ENCODE peak calls at places on chromosomes 5 and 9, in ten cellular contexts. N is mammary epithelial cell, R is PC-9, Q is testis, S is fibroblast of lung, F is OCI-LY7, I is tibial nerve, B is ovary, D is IMR-90, M is tibial artery. A is an unnamed sample. For H3K36me3, the result is how much of the 10 kb centered on the place peaks cover.

GRCh38 chr9:120310035-120310434 is 269.9 kb downstream of the CDK5RAP2 start:
- DNase-seq in N (no peak), Q (no peak), D (no peak), M (no peak), S (no peak), F (no peak), I (no peak), B (no peak), R (no peak), A (peak)

GRCh38 chr5:31036407-31036806 is 157.1 kb upstream of the CDH6 start:
- DNase-seq in D (peak), S (peak), Q (no peak), B (no peak), N (no peak), R (no peak), F (no peak), I (no peak), M (no peak), A (no peak)

GRCh38 chr5:68046445-68046844 is 169.1 kb upstream of the PIK3R1 start:
- DNase-seq in Q (no peak), N (peak), F (no peak), S (peak), B (no peak), R (peak), I (no peak), D (peak), M (peak), A (no peak)

GRCh38 chr5:122997294-122997693 is 39.2 kb downstream of the PPIC start:
- DNase-seq in S (no peak), N (no peak), B (no peak), R (no peak), I (no peak), M (no peak), D (no peak), Q (no peak), F (no peak), A (no peak)

GRCh38 chr9:98074119-98074990 is 17.8 kb downstream of the NANS start:
- DNase-seq in R (peak), B (peak), N (peak), F (peak), S (peak), Q (peak), D (peak), I (peak), M (peak), A (peak)

GRCh38 chr9:4762889-4763521 is 22.0 kb upstream of the AK3 start:
- DNase-seq in D (no peak), F (no peak), M (peak), R (no peak), I (no peak), S (peak), Q (peak), B (no peak), N (no peak), A (no peak)

GRCh38 chr5:98397081-98397480 is 376.4 kb upstream of the RGMB start:
- DNase-seq in Q (no peak), B (no peak), S (peak), M (no peak), I (no peak), D (peak), N (peak), F (no peak), R (no peak), A (no peak)

GRCh38 chr5:65774346-65774745 is 52.3 kb downstream of the NLN start:
- DNase-seq in R (peak), N (peak), M (no peak), S (peak), Q (no peak), B (no peak), D (peak), I (no peak), F (no peak), A (no peak)

GRCh38 chr5:177498013-177498847 is 826 bp upstream of the PDLIM7 start:
- DNase-seq in R (no peak), N (peak), M (no peak), I (no peak), F (no peak), Q (peak), S (no peak), D (no peak), B (peak), A (peak)

GRCh38 chr9:419571-420156 is 205.0 kb downstream of the DOCK8 start:
- DNase-seq in M (no peak), D (no peak), R (peak), I (no peak), B (no peak), F (no peak), S (peak), Q (peak), N (peak), A (no peak)

GRCh38 chr5:174720612-174721521 is 3.5 kb upstream of the MSX2 start:
- DNase-seq in N (no peak), F (no peak), R (no peak), S (peak), M (no peak), Q (no peak), I (no peak), B (no peak), D (no peak), A (peak)

GRCh38 chr5:173793677-173794570 is 94.2 kb upstream of the CPEB4 start:
- DNase-seq in M (peak), B (no peak), F (no peak), S (no peak), D (no peak), N (peak), R (peak), Q (no peak), I (no peak), A (no peak)

GRCh38 chr9:112348257-112348992 is 15.0 kb upstream of the PTBP3 start:
- DNase-seq in M (peak), S (peak), F (peak), I (peak), B (peak), Q (peak), N (peak), R (no peak), D (peak), A (peak)

GRCh38 chr5:72402959-72403628 is 82.9 kb downstream of the PTCD2 start:
- DNase-seq in R (no peak), B (peak), F (no peak), M (peak), D (no peak), N (no peak), S (no peak), Q (no peak), I (no peak), A (no peak)

GRCh38 chr5:74415695-74416102 is 224.8 kb downstream of the ENC1 start:
- DNase-seq in I (no peak), S (no peak), N (no peak), R (no peak), B (no peak), F (no peak), D (no peak), Q (no peak), M (no peak), A (peak)

GRCh38 chr9:69963728-69964127 is 79.9 kb upstream of the MAMDC2 start:
- DNase-seq in B (no peak), I (no peak), R (no peak), D (no peak), S (no peak), Q (no peak), M (no peak), N (no peak), F (no peak), A (no peak)

GRCh38 chr9:79023134-79023577 is 548.6 kb upstream of the TLE4 start:
- DNase-seq in Q (no peak), I (no peak), F (no peak), R (no peak), D (peak), N (peak), B (no peak), M (no peak), S (peak), A (no peak)
- TF ChIP-seq CTCF in Q (no peak), I (no peak), F (no peak), R (no peak), D (no peak), N (no peak), B (no peak), M (no peak), S (no peak), A (no peak)

GRCh38 chr5:168844566-168845296 is 265.6 kb upstream of the PANK3 start:
- DNase-seq in R (no peak), I (no peak), D (no peak), N (no peak), B (no peak), Q (no peak), F (no peak), S (no peak), M (no peak), A (peak)

GRCh38 chr5:168843277-168843997 is 264.3 kb upstream of the PANK3 start:
- DNase-seq in I (no peak), R (no peak), B (no peak), F (no peak), M (no peak), Q (no peak), S (no peak), N (no peak), D (no peak), A (no peak)

GRCh38 chr5:168842571-168843205 is 263.5 kb upstream of the PANK3 start:
- DNase-seq in I (no peak), B (no peak), S (no peak), N (no peak), R (no peak), M (no peak), D (no peak), Q (no peak), F (no peak), A (no peak)

GRCh38 chr5:168843998-168844374 is 264.8 kb upstream of the PANK3 start:
- DNase-seq in R (no peak), N (no peak), B (no peak), M (no peak), I (no peak), S (no peak), F (no peak), Q (no peak), D (no peak), A (no peak)
- H3K36me3 ChIP-seq in R (under half), N (under half), B (under half), M (under half), I (under half), S (under half), F (under half), Q (under half), D (under half), A (half or more)

DNA sequence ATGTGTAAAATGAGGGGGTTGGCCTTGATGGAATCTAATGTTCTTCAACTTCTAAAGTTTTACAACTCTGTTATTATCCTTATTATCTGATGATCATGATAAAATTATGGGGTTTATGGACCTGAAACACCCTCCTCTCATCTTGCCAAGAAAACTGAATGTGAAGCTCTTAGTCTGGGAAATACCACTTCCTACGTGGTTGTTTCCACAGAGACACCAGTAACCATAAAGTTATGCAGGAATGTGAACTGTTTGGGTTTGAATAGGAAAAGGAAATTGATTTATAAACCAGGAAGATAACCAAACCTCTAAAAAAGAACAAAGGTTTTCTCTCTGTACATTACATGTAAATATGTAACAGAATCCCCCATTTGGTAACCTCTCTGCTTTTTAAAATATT is 28.3 kb upstream of the RAI14 start:
- DNase-seq in R (peak), Q (no peak), D (peak), F (no peak), M (no peak), N (peak), B (no peak), I (no peak), S (peak), A (no peak)
- TF ChIP-seq CTCF in R (no peak), Q (no peak), D (no peak), F (no peak), M (no peak), N (no peak), B (no peak), I (no peak), S (no peak), A (no peak)

GRCh38 chr9:127790094-127790855 is 4.4 kb downstream of the CDK9 start:
- DNase-seq in F (no peak), B (no peak), Q (peak), M (no peak), D (no peak), R (no peak), N (no peak), I (no peak), S (no peak), A (no peak)
- H3K36me3 ChIP-seq in F (half or more), B (under half), Q (under half), M (half or more), D (half or more), R (under half), N (under half), I (half or more), S (under half), A (under half)

DNA sequence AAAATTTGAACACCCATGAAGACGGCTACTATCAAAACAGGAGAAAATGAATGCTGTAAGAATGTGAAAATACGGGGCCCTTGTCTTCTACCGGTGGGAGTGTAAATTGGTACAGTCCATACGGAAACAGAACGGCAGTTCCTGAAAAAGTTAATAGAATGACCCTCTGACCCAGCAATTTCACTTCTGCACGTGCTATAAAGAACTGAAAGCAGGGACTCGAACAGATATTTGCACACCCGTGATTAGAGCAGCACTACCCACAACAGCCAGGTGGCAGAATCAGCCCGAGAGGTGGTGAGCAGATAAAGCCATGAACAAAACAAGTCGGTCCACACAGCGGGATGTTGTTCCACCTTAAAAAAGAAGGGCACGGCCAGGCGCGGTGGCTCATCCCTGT is 22.6 kb upstream of the SLC12A7 start:
- DNase-seq in S (no peak), M (no peak), F (peak), N (no peak), B (no peak), R (no peak), D (no peak), Q (no peak), I (no peak), A (no peak)
- TF ChIP-seq CTCF in S (no peak), M (no peak), F (peak), N (no peak), B (no peak), R (no peak), D (no peak), Q (no peak), I (no peak), A (no peak)

DNA sequence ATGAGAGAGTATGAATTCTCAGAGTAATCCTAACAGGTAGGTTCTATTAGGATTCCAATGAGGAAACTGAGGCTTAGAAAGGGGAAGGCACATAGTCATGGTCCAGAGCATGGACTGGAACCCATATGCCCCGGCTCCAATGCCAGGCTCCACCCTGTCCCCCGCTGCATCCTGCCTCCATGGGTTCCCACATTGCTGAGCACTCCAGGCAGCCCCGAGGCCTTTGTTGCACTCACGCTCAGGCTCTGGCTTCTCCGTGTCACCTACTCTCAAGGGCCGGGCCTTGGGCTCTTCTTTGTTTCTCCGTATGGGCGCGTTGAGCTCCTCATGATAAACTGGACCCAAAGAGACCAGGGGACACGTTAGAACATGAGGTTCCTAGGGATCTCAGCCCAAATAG is 5.0 kb upstream of the TOR1A start:
- DNase-seq in F (no peak), D (no peak), I (no peak), M (no peak), R (no peak), B (no peak), N (no peak), Q (no peak), S (no peak), A (no peak)
- H3K36me3 ChIP-seq in F (half or more), D (under half), I (half or more), M (half or more), R (under half), B (under half), N (under half), Q (under half), S (under half), A (under half)

GRCh38 chr9:134760750-134761420 is 119.3 kb downstream of the COL5A1 start:
- DNase-seq in I (no peak), D (no peak), B (no peak), F (no peak), M (no peak), Q (no peak), S (no peak), N (no peak), R (no peak), A (no peak)

GRCh38 chr9:134765785-134766184 is 114.8 kb upstream of the FCN2 start:
- DNase-seq in Q (no peak), N (no peak), B (no peak), M (no peak), I (no peak), S (no peak), R (no peak), F (peak), D (no peak), A (no peak)

GRCh38 chr9:134768332-134769083 is 112.1 kb upstream of the FCN2 start:
- DNase-seq in I (no peak), Q (peak), N (no peak), F (no peak), R (no peak), S (no peak), B (no peak), M (no peak), D (no peak), A (no peak)

GRCh38 chr9:134766587-134766986 is 114.0 kb upstream of the FCN2 start:
- DNase-seq in B (no peak), I (no peak), D (no peak), M (no peak), Q (no peak), R (no peak), F (peak), S (no peak), N (no peak), A (no peak)

DNA sequence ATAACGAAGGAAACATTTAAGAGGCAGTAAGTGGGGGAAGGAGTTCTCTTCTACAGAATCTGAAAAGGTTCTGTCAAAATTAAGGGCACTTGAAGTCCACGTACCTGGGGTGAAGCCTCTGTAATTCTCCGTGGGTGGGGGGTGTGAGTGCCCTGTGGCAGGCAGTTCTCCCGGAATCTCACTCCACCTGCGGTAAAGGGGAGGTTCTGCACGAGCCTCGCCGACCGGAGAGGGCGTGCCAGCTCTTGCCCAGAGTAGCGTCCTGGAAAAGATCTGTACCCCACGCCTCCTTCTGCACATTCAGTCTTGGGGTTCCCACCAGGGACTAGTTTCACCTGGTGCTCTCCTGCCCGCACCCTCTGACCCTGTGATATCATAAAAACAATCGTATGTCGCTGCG is 115.7 kb upstream of the FCN2 start:
- DNase-seq in N (no peak), R (no peak), F (no peak), B (no peak), I (no peak), S (no peak), Q (no peak), M (no peak), D (no peak), A (no peak)
- TF ChIP-seq CTCF in N (no peak), R (no peak), F (no peak), B (no peak), I (no peak), S (no peak), Q (no peak), M (no peak), D (no peak), A (no peak)